ENCODE peak calls at places on chromosomes 2 and 18, in five cellular contexts. E is A549, F is endothelial cell of umbilical vein, S is WTC11, C is H1. K is an unnamed sample.

GRCh38 chr2:215870088-215870490 is 143.3 kb downstream of the MREG start:
- DNase-seq in E (no peak), F (no peak), S (no peak), C (no peak), K (peak)

GRCh38 chr18:48800479-48800876 is 150.3 kb downstream of the SMAD7 start:
- DNase-seq in E (no peak), F (no peak), S (peak), C (no peak), K (no peak)

GRCh38 chr2:213679894-213680293 is 395.6 kb downstream of the SPAG16 start:
- DNase-seq in E (no peak), F (no peak), S (no peak), C (no peak), K (no peak)

GRCh38 chr2:219551412-219551811 is 7.6 kb downstream of the TMEM198 start:
- DNase-seq in E (no peak), F (no peak), S (no peak), C (no peak), K (no peak)

GRCh38 chr2:170829016-170829415 is 12.3 kb downstream of the GAD1 start:
- DNase-seq in E (no peak), F (no peak), S (no peak), C (no peak), K (no peak)

GRCh38 chr2:43539991-43540860 is 55.6 kb downstream of the THADA start:
- DNase-seq in E (peak), F (no peak), S (no peak), C (no peak), K (no peak)

GRCh38 chr18:1751249-1751648 is 820.1 kb downstream of the METTL4 start:
- DNase-seq in E (no peak), F (no peak), S (no peak), C (no peak), K (no peak)

GRCh38 chr2:30530346-30530745 is 83.3 kb downstream of the LCLAT1 start:
- DNase-seq in E (no peak), F (no peak), S (no peak), C (no peak), K (no peak)

GRCh38 chr2:55888941-55889340 is 34.6 kb downstream of the EFEMP1 start:
- DNase-seq in E (no peak), F (peak), S (no peak), C (no peak), K (no peak)

GRCh38 chr2:151947524-151948165 is 119.4 kb upstream of the ARL5A start:
- DNase-seq in E (no peak), F (peak), S (peak), C (no peak), K (no peak)

GRCh38 chr2:68774569-68775271 is 40.1 kb downstream of the ARHGAP25 start:
- DNase-seq in E (no peak), F (peak), S (no peak), C (no peak), K (no peak)

GRCh38 chr18:46152436-46152807 is 48.2 kb downstream of the HAUS1 start:
- DNase-seq in E (no peak), F (no peak), S (no peak), C (no peak), K (no peak)

GRCh38 chr2:205372141-205372540 is 310.2 kb upstream of the NRP2 start:
- DNase-seq in E (no peak), F (no peak), S (no peak), C (no peak), K (no peak)

GRCh38 chr2:121506187-121506586 is 24.5 kb upstream of the RNU4ATAC start:
- DNase-seq in E (no peak), F (no peak), S (no peak), C (no peak), K (no peak)

GRCh38 chr18:77342736-77343135 is 93.1 kb downstream of the GALR1 start:
- DNase-seq in E (no peak), F (no peak), S (no peak), C (no peak), K (no peak)

GRCh38 chr2:218357194-218358177 is 829 bp downstream of the CATIP start:
- DNase-seq in E (no peak), F (no peak), S (no peak), C (no peak), K (no peak)
- TF ChIP-seq MAX in E (no peak), F (no peak), S (no peak), C (no peak), K (no peak)

GRCh38 chr2:10717630-10718029 is 3.8 kb upstream of the ATP6V1C2 start:
- DNase-seq in E (no peak), F (peak), S (no peak), C (no peak), K (no peak)
- TF ChIP-seq MAX in E (no peak), F (no peak), S (no peak), C (no peak), K (no peak)

GRCh38 chr18:7117390-7118355 is at the start of gene LAMA1:
- DNase-seq in E (no peak), F (no peak), S (peak), C (peak), K (no peak)

GRCh38 chr18:7122376-7122775 is 4.8 kb upstream of the LAMA1 start:
- DNase-seq in E (no peak), F (no peak), S (no peak), C (no peak), K (no peak)

GRCh38 chr18:7116001-7116831 is 1.4 kb downstream of the LAMA1 start:
- DNase-seq in E (no peak), F (no peak), S (peak), C (peak), K (no peak)

GRCh38 chr18:7111134-7111533 is 6.5 kb downstream of the LAMA1 start:
- DNase-seq in E (no peak), F (no peak), S (no peak), C (no peak), K (no peak)

DNA sequence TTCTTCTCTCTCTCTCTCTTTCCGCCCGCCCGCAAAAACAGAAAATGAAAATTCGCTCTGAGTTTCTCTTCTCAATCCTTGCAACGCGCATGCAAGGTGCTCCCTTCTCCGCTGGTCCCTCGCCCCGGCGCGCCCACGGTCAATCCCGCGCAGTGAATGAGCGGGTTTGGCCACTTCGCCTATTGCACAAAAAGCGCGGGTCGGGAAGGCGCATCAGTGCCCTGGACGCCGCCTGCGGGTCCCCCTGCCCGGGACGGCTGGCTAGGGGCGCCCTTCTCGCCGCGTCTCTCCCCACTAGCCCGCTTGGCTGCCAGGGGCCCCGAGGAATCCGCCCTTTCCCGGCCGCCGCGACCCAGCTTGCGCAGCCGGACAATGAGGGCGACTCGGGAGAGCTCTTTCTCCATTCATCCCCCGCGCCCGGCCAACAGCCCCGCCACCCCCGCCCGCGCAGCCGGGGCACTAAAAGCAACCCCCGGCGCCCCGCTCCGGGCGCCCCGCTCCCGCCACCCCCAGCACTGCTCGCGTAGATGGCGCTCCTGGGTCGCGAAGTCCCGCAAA is 686 bp downstream of the LAMA1 start:
- DNase-seq in E (no peak), F (no peak), S (peak), C (no peak), K (no peak)
- TF ChIP-seq MAX in E (no peak), F (no peak), S (no peak), C (no peak), K (no peak)

DNA sequence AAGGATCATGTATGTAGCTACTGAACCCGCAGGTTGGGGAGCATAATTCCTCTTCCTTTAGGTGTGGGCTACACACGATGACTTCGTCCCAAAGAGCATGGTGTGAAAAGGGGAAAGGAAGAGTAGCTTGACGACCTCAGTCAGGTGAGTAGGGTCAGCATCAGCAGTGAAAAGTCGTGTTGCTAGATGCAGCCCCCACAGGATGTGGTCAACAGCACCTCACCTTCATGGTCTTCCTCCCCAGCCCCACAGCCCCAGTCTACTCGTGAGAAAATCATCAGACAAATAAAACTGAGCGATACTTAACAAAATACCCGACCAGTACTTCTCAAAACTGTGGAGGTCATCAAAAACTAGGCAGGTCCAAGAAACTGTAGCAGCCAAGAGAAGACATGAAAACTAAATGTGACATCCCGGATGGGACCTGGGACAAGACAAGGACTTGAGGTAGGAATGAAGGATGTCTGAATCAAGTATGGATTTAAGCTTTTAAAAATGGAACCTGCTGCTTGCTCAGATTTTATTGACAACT is 77.5 kb upstream of the NFATC1 start:
- DNase-seq in E (no peak), F (no peak), S (no peak), C (no peak), K (no peak)
- TF ChIP-seq MAX in E (no peak), F (no peak), S (no peak), C (no peak), K (no peak)

GRCh38 chr2:233865838-233866237 is 2.3 kb downstream of the MSL3B start:
- DNase-seq in E (no peak), F (no peak), S (peak), C (no peak), K (no peak)
- TF ChIP-seq MAX in E (no peak), F (no peak), S (no peak), C (no peak), K (no peak)

GRCh38 chr2:108981846-108982245 is 7.2 kb downstream of the EDAR start:
- DNase-seq in E (no peak), F (no peak), S (no peak), C (no peak), K (no peak)

GRCh38 chr2:108983610-108984009 is 5.4 kb downstream of the EDAR start:
- DNase-seq in E (no peak), F (no peak), S (no peak), C (no peak), K (no peak)

GRCh38 chr2:108982259-108982679 is 6.8 kb downstream of the EDAR start:
- DNase-seq in E (no peak), F (no peak), S (no peak), C (no peak), K (no peak)

GRCh38 chr2:108978709-108979111 is 10.3 kb downstream of the EDAR start:
- DNase-seq in E (no peak), F (peak), S (no peak), C (no peak), K (no peak)

DNA sequence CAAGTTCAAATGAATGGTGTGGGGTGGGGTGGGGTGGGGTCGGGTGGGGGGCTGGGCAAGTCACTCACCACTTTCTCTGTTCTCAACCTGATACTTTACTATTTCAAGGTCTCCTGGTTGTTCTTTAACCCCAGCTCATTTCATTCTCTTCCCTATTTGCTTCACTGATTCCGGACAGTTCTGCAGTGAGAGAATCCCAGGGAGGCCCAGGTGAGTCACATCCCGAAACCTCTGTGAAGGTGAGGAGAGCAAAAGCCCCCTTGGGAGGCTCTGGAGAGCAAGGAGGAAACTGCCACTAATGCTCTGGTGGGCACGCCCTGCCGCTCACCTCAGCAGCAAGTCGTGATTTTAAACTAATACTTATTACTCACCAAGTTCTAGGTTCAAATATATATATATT is 8.9 kb downstream of the EDAR start:
- DNase-seq in E (no peak), F (no peak), S (no peak), C (no peak), K (no peak)
- TF ChIP-seq MAX in E (no peak), F (no peak), S (no peak), C (no peak), K (no peak)

GRCh38 chr2:26410764-26411243 is 9.1 kb downstream of the DRC1 start:
- DNase-seq in E (no peak), F (no peak), S (no peak), C (no peak), K (no peak)

GRCh38 chr2:26409785-26410184 is 8.1 kb downstream of the DRC1 start:
- DNase-seq in E (no peak), F (no peak), S (no peak), C (no peak), K (no peak)

GRCh38 chr2:26412091-26412673 is 10.5 kb downstream of the DRC1 start:
- DNase-seq in E (peak), F (no peak), S (no peak), C (no peak), K (no peak)

GRCh38 chr2:26411419-26411818 is 9.7 kb downstream of the DRC1 start:
- DNase-seq in E (no peak), F (no peak), S (no peak), C (no peak), K (no peak)

DNA sequence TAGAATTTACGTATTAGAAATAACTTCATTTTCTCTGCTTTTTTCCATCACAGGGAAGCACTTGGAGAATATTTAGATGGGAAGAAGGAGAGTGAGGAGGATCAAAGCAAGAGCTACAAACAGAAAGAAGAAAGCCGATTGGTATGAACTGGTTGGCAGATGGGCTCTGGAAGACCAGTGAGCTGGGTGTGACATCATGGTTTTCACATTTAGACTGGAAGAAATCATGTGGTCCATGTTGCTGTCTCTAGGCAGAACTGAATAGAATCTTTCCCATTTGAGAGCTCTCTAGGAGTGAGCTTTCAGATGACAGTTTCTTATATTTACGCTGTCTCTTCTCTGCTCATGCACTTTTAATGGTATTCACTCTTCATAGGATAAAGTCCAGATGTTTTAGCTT is 12.6 kb downstream of the DRC1 start:
- DNase-seq in E (no peak), F (no peak), S (no peak), C (no peak), K (no peak)
- TF ChIP-seq MAX in E (no peak), F (no peak), S (no peak), C (no peak), K (no peak)